ENCODE peak calls at places on chromosomes 11 and 22, in five cellular contexts. A is K562, G is H1, Z is GM12878, U is HepG2. M is an unnamed sample.

GRCh38 chr11:95764267-95764898 is 25.2 kb downstream of the FAM76B start:
- DNase-seq in G (no peak), A (peak; percentile 58), Z (no peak), U (peak; percentile 47), M (peak; percentile 27)

GRCh38 chr22:24592144-24592845 is 578 bp downstream of the LRRC75B start:
- DNase-seq in U (no peak), A (no peak), Z (no peak), G (peak; percentile 66), M (no peak)

GRCh38 chr11:78192911-78193341 is 4.2 kb downstream of the USP35 start:
- DNase-seq in Z (no peak), G (no peak), A (no peak), U (no peak), M (no peak)

GRCh38 chr11:59141673-59142460 is 789 bp upstream of the FAM111A start:
- DNase-seq in G (no peak), Z (no peak), A (no peak), U (no peak), M (no peak)

GRCh38 chr11:36235750-36236149 is 53.5 kb downstream of the COMMD9 start:
- DNase-seq in G (no peak), Z (no peak), A (no peak), U (peak; percentile 5), M (no peak)

GRCh38 chr22:29093501-29093921 is 20.7 kb downstream of the KREMEN1 start:
- DNase-seq in Z (no peak), U (no peak), A (no peak), G (no peak), M (no peak)

GRCh38 chr11:70139785-70140410 is 61.8 kb downstream of the ANO1 start:
- DNase-seq in U (no peak), A (no peak), Z (no peak), G (no peak), M (no peak)

GRCh38 chr11:115170133-115170815 is 333.9 kb downstream of the CADM1 start:
- DNase-seq in Z (no peak), A (peak; percentile 40), U (peak; percentile 18), G (peak; percentile 68), M (no peak)

GRCh38 chr22:45628508-45628907 is 43.1 kb upstream of the ATXN10 start:
- DNase-seq in G (no peak), Z (no peak), A (no peak), U (no peak), M (no peak)

GRCh38 chr22:29390270-29390669 is 1.9 kb upstream of the AP1B1 start:
- DNase-seq in A (no peak), U (no peak), G (no peak), Z (no peak), M (no peak)

DNA sequence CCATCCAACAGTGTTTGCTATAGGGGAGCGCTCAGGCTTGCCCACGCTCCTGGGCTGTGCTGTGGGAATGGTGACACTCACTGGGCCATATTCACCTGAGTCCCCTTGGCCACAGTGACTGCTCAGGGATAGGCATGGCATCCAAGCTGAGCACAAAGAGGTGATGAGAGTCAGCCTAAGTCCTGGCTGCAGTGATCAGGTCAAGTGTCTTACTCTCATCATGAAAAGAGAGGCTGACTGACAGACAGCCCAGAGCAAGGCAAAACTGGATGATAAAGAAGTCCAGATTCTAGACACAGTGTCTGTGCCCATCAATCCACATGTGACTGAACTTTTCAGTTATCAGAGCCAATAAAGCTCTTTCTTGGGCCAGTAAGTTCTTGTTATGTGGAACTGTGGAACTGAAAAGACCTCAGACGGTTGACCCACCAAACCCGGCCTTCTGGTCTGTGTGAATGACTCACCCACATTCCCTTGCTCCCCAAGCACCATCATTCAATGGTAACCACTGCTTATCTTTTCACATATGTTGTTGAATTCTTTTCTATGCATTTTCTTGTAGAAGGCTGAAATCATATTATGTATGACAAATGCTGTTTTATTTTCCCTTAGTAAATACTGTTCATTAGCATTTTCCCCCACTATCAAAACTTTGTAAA is 43.2 kb upstream of the YPEL1 start:
- DNase-seq in A (peak; percentile 89), G (no peak), Z (no peak), U (no peak), M (no peak)
- TF ChIP-seq SIN3A in A (no peak), G (no peak), Z (no peak), U (no peak), M (no peak)

GRCh38 chr22:19120829-19121630 is 1.2 kb downstream of the DGCR2 start:
- DNase-seq in U (peak; percentile 63), A (peak; percentile 82), Z (no peak), G (no peak), M (peak; percentile 27)
- TF ChIP-seq CEBPB in U (no peak), A (no peak), Z (no peak), G (no peak), M (no peak)

GRCh38 chr11:19161651-19162050 is 40.1 kb downstream of the CSRP3 start:
- DNase-seq in G (no peak), U (no peak), Z (no peak), A (no peak), M (no peak)

GRCh38 chr11:19162946-19163345 is 38.8 kb downstream of the CSRP3 start:
- DNase-seq in U (no peak), Z (no peak), A (no peak), G (no peak), M (no peak)

GRCh38 chr11:19163627-19164026 is 38.2 kb downstream of the CSRP3 start:
- DNase-seq in U (no peak), Z (no peak), A (peak; percentile 14), G (no peak), M (no peak)

GRCh38 chr11:19164881-19165280 is 36.9 kb downstream of the CSRP3 start:
- DNase-seq in U (no peak), Z (no peak), A (no peak), G (no peak), M (no peak)

DNA sequence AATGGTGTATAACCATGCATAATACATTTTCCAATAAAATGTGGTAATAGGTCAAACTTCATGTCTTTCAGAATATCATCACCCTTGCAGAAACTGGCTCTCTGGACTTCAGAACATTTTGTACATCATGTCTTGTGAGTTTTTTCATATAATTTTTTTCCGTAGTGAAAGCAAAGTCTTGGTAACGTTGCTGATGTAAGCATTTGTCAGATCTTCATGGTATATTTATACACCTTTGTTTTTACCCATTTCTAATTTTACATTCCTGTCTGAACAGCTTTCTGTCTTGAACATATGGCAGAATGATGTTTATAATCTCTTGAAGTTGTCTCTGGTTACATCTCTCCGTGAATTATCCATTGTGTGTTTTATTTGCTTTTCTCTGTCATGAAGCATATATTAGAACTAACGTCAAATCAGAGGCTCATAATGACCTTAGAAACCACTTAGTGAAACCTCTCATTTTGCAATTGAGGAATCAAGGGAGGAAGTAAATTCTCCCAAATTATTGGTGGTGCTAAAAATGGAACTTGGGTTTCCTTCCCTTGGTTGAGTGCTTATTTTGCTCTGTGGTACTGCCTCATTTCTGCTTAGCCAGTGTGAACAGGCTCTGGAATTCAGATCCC is 37.4 kb downstream of the CSRP3 start:
- DNase-seq in U (no peak), G (no peak), Z (no peak), A (no peak), M (no peak)
- TF ChIP-seq SIN3A in U (no peak), G (no peak), Z (no peak), A (no peak), M (no peak)

GRCh38 chr11:87122852-87123251 is 85.1 kb downstream of the TMEM135 start:
- DNase-seq in G (no peak), A (no peak), Z (no peak), U (no peak), M (no peak)

GRCh38 chr11:87128372-87128771 is 90.6 kb downstream of the TMEM135 start:
- DNase-seq in A (no peak), G (no peak), Z (no peak), U (peak; percentile 59), M (no peak)

GRCh38 chr11:87125257-87125656 is 87.5 kb downstream of the TMEM135 start:
- DNase-seq in U (no peak), G (no peak), Z (no peak), A (no peak), M (no peak)

DNA sequence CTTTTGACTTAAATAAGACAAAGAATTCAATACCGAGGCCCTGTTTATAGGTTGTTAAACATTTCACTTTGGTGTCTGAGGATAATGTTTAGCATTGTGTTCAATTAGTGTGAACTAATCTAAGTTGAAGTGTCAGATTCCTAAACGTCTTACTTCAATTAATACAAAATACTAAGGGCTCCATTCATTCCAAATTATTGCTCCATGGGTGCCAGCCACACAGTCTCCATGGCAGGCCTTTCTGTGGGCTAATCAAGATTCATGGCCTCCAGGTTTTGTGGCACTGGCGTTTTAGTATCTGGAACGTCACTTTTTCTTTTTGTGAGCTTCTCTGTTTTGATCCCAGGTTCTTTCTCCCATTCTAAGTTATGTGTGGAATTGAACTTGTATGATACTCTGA is 89.4 kb downstream of the TMEM135 start:
- DNase-seq in U (no peak), G (no peak), Z (no peak), A (no peak), M (no peak)
- TF ChIP-seq CEBPB in U (no peak), G (no peak), Z (no peak), A (no peak), M (no peak)

GRCh38 chr11:125950178-125950490 is 4.3 kb downstream of the VSIG10L2 start:
- DNase-seq in G (peak; percentile 43), A (no peak), U (no peak), Z (no peak), M (no peak)
- TF ChIP-seq SIN3A in G (no peak), A (no peak), U (no peak), Z (no peak), M (no peak)